ENCODE peak calls at places on chromosomes 12 and 14, in seven cellular contexts. One of them, this sample, is unnamed.

GRCh38 chr14:90558983-90559590 is 162.3 kb downstream of the CALM1 start:
- DNase-seq in DMS153: no peak
- DNase-seq in memory B cell: no peak
- DNase-seq in astrocyte of the hippocampus: no peak
- DNase-seq in activated T-cell treated with anti-CD3 and anti-CD28 coated beads, Interleukin-2, amount 50 U/mL, for 48 hours: no peak
- DNase-seq in stimulated activated CD4-positive, alpha-beta T cell treated with anti-CD3 and anti-CD28 coated beads, Interleukin-2, amount 100 ng/mL, for 48 hours: no peak
- DNase-seq in NCI-H1092: no peak
- DNase-seq in this sample: no peak

GRCh38 chr14:95445676-95446075 is 70.8 kb downstream of the SYNE3 start:
- DNase-seq in DMS153: peak
- DNase-seq in memory B cell: no peak
- DNase-seq in astrocyte of the hippocampus: no peak
- DNase-seq in activated T-cell treated with anti-CD3 and anti-CD28 coated beads, Interleukin-2, amount 50 U/mL, for 48 hours: no peak
- DNase-seq in stimulated activated CD4-positive, alpha-beta T cell treated with anti-CD3 and anti-CD28 coated beads, Interleukin-2, amount 100 ng/mL, for 48 hours: no peak
- DNase-seq in NCI-H1092: peak
- DNase-seq in this sample: no peak

GRCh38 chr12:24561882-24562760 is 386.8 kb downstream of the BCAT1 start:
- DNase-seq in DMS153: peak
- DNase-seq in memory B cell: peak
- DNase-seq in astrocyte of the hippocampus: peak
- DNase-seq in activated T-cell treated with anti-CD3 and anti-CD28 coated beads, Interleukin-2, amount 50 U/mL, for 48 hours: peak
- DNase-seq in stimulated activated CD4-positive, alpha-beta T cell treated with anti-CD3 and anti-CD28 coated beads, Interleukin-2, amount 100 ng/mL, for 48 hours: no peak
- DNase-seq in NCI-H1092: no peak
- DNase-seq in this sample: peak

GRCh38 chr14:74038015-74038859 is 19.1 kb downstream of the BBOF1 start:
- DNase-seq in DMS153: peak
- DNase-seq in memory B cell: peak
- DNase-seq in astrocyte of the hippocampus: peak
- DNase-seq in activated T-cell treated with anti-CD3 and anti-CD28 coated beads, Interleukin-2, amount 50 U/mL, for 48 hours: no peak
- DNase-seq in stimulated activated CD4-positive, alpha-beta T cell treated with anti-CD3 and anti-CD28 coated beads, Interleukin-2, amount 100 ng/mL, for 48 hours: no peak
- DNase-seq in NCI-H1092: peak
- DNase-seq in this sample: peak

GRCh38 chr14:89977668-89978067 is 21.9 kb downstream of the TDP1 start:
- DNase-seq in DMS153: no peak
- DNase-seq in memory B cell: no peak
- DNase-seq in astrocyte of the hippocampus: peak
- DNase-seq in activated T-cell treated with anti-CD3 and anti-CD28 coated beads, Interleukin-2, amount 50 U/mL, for 48 hours: no peak
- DNase-seq in stimulated activated CD4-positive, alpha-beta T cell treated with anti-CD3 and anti-CD28 coated beads, Interleukin-2, amount 100 ng/mL, for 48 hours: no peak
- DNase-seq in NCI-H1092: no peak
- DNase-seq in this sample: no peak

GRCh38 chr12:13234045-13234641 is 37.6 kb downstream of the EMP1 start:
- DNase-seq in DMS153: peak
- DNase-seq in memory B cell: peak
- DNase-seq in astrocyte of the hippocampus: peak
- DNase-seq in activated T-cell treated with anti-CD3 and anti-CD28 coated beads, Interleukin-2, amount 50 U/mL, for 48 hours: peak
- DNase-seq in stimulated activated CD4-positive, alpha-beta T cell treated with anti-CD3 and anti-CD28 coated beads, Interleukin-2, amount 100 ng/mL, for 48 hours: peak
- DNase-seq in NCI-H1092: no peak
- DNase-seq in this sample: peak

GRCh38 chr12:52082988-52083637 is 3.6 kb downstream of the SMIM41 start:
- DNase-seq in DMS153: peak
- DNase-seq in memory B cell: peak
- DNase-seq in astrocyte of the hippocampus: peak
- DNase-seq in activated T-cell treated with anti-CD3 and anti-CD28 coated beads, Interleukin-2, amount 50 U/mL, for 48 hours: peak
- DNase-seq in stimulated activated CD4-positive, alpha-beta T cell treated with anti-CD3 and anti-CD28 coated beads, Interleukin-2, amount 100 ng/mL, for 48 hours: peak
- DNase-seq in NCI-H1092: peak
- DNase-seq in this sample: peak

GRCh38 chr14:76672123-76672522 is 89.1 kb upstream of the VASH1 start:
- DNase-seq in DMS153: no peak
- DNase-seq in memory B cell: no peak
- DNase-seq in astrocyte of the hippocampus: no peak
- DNase-seq in activated T-cell treated with anti-CD3 and anti-CD28 coated beads, Interleukin-2, amount 50 U/mL, for 48 hours: no peak
- DNase-seq in stimulated activated CD4-positive, alpha-beta T cell treated with anti-CD3 and anti-CD28 coated beads, Interleukin-2, amount 100 ng/mL, for 48 hours: no peak
- DNase-seq in NCI-H1092: no peak
- DNase-seq in this sample: no peak

GRCh38 chr12:120100630-120101029 is 15.9 kb downstream of the RAB35 start:
- DNase-seq in DMS153: no peak
- DNase-seq in memory B cell: no peak
- DNase-seq in astrocyte of the hippocampus: peak
- DNase-seq in activated T-cell treated with anti-CD3 and anti-CD28 coated beads, Interleukin-2, amount 50 U/mL, for 48 hours: no peak
- DNase-seq in stimulated activated CD4-positive, alpha-beta T cell treated with anti-CD3 and anti-CD28 coated beads, Interleukin-2, amount 100 ng/mL, for 48 hours: no peak
- DNase-seq in NCI-H1092: peak
- DNase-seq in this sample: no peak

GRCh38 chr14:83441801-83442200 is 1908.1 kb upstream of the SEL1L start:
- DNase-seq in DMS153: no peak
- DNase-seq in memory B cell: no peak
- DNase-seq in astrocyte of the hippocampus: no peak
- DNase-seq in activated T-cell treated with anti-CD3 and anti-CD28 coated beads, Interleukin-2, amount 50 U/mL, for 48 hours: no peak
- DNase-seq in stimulated activated CD4-positive, alpha-beta T cell treated with anti-CD3 and anti-CD28 coated beads, Interleukin-2, amount 100 ng/mL, for 48 hours: no peak
- DNase-seq in NCI-H1092: no peak
- DNase-seq in this sample: no peak

GRCh38 chr14:92511472-92512247 is 1.9 kb upstream of the RIN3 start:
- DNase-seq in DMS153: peak
- DNase-seq in memory B cell: no peak
- DNase-seq in astrocyte of the hippocampus: peak
- DNase-seq in activated T-cell treated with anti-CD3 and anti-CD28 coated beads, Interleukin-2, amount 50 U/mL, for 48 hours: no peak
- DNase-seq in stimulated activated CD4-positive, alpha-beta T cell treated with anti-CD3 and anti-CD28 coated beads, Interleukin-2, amount 100 ng/mL, for 48 hours: no peak
- DNase-seq in NCI-H1092: no peak
- DNase-seq in this sample: peak

GRCh38 chr12:27462151-27462694 is 15.7 kb downstream of the SMCO2 start:
- DNase-seq in DMS153: no peak
- DNase-seq in memory B cell: no peak
- DNase-seq in astrocyte of the hippocampus: peak
- DNase-seq in activated T-cell treated with anti-CD3 and anti-CD28 coated beads, Interleukin-2, amount 50 U/mL, for 48 hours: no peak
- DNase-seq in stimulated activated CD4-positive, alpha-beta T cell treated with anti-CD3 and anti-CD28 coated beads, Interleukin-2, amount 100 ng/mL, for 48 hours: no peak
- DNase-seq in NCI-H1092: no peak
- DNase-seq in this sample: peak

GRCh38 chr12:53258541-53259539 is 9.3 kb upstream of the ESPL1 start:
- DNase-seq in DMS153: no peak
- DNase-seq in memory B cell: no peak
- DNase-seq in astrocyte of the hippocampus: no peak
- DNase-seq in activated T-cell treated with anti-CD3 and anti-CD28 coated beads, Interleukin-2, amount 50 U/mL, for 48 hours: no peak
- DNase-seq in stimulated activated CD4-positive, alpha-beta T cell treated with anti-CD3 and anti-CD28 coated beads, Interleukin-2, amount 100 ng/mL, for 48 hours: no peak
- DNase-seq in NCI-H1092: no peak
- DNase-seq in this sample: no peak

GRCh38 chr14:57769863-57770523 is 95.9 kb downstream of the SLC35F4 start:
- DNase-seq in DMS153: no peak
- DNase-seq in memory B cell: no peak
- DNase-seq in astrocyte of the hippocampus: no peak
- DNase-seq in activated T-cell treated with anti-CD3 and anti-CD28 coated beads, Interleukin-2, amount 50 U/mL, for 48 hours: no peak
- DNase-seq in stimulated activated CD4-positive, alpha-beta T cell treated with anti-CD3 and anti-CD28 coated beads, Interleukin-2, amount 100 ng/mL, for 48 hours: no peak
- DNase-seq in NCI-H1092: no peak
- DNase-seq in this sample: no peak

GRCh38 chr12:49336645-49337584 is at the start of gene C1QL4:
- DNase-seq in DMS153: peak
- DNase-seq in memory B cell: peak
- DNase-seq in astrocyte of the hippocampus: peak
- DNase-seq in activated T-cell treated with anti-CD3 and anti-CD28 coated beads, Interleukin-2, amount 50 U/mL, for 48 hours: peak
- DNase-seq in stimulated activated CD4-positive, alpha-beta T cell treated with anti-CD3 and anti-CD28 coated beads, Interleukin-2, amount 100 ng/mL, for 48 hours: peak
- DNase-seq in NCI-H1092: peak
- DNase-seq in this sample: peak

GRCh38 chr12:104930388-104931326 is 27.4 kb downstream of the SLC41A2 start:
- DNase-seq in DMS153: no peak
- DNase-seq in memory B cell: no peak
- DNase-seq in astrocyte of the hippocampus: peak
- DNase-seq in activated T-cell treated with anti-CD3 and anti-CD28 coated beads, Interleukin-2, amount 50 U/mL, for 48 hours: peak
- DNase-seq in stimulated activated CD4-positive, alpha-beta T cell treated with anti-CD3 and anti-CD28 coated beads, Interleukin-2, amount 100 ng/mL, for 48 hours: peak
- DNase-seq in NCI-H1092: no peak
- DNase-seq in this sample: no peak

GRCh38 chr12:48815281-48816110 is 2.8 kb upstream of the CACNB3 start:
- DNase-seq in DMS153: peak
- DNase-seq in memory B cell: no peak
- DNase-seq in astrocyte of the hippocampus: peak
- DNase-seq in activated T-cell treated with anti-CD3 and anti-CD28 coated beads, Interleukin-2, amount 50 U/mL, for 48 hours: peak
- DNase-seq in stimulated activated CD4-positive, alpha-beta T cell treated with anti-CD3 and anti-CD28 coated beads, Interleukin-2, amount 100 ng/mL, for 48 hours: peak
- DNase-seq in NCI-H1092: peak
- DNase-seq in this sample: no peak

GRCh38 chr14:20197459-20197858 is 6.8 kb downstream of the OR11G2 start:
- DNase-seq in DMS153: no peak
- DNase-seq in memory B cell: no peak
- DNase-seq in astrocyte of the hippocampus: no peak
- DNase-seq in activated T-cell treated with anti-CD3 and anti-CD28 coated beads, Interleukin-2, amount 50 U/mL, for 48 hours: no peak
- DNase-seq in stimulated activated CD4-positive, alpha-beta T cell treated with anti-CD3 and anti-CD28 coated beads, Interleukin-2, amount 100 ng/mL, for 48 hours: no peak
- DNase-seq in NCI-H1092: no peak
- DNase-seq in this sample: no peak

GRCh38 chr12:127729381-127729780 is 537.6 kb upstream of the TMEM132C start:
- DNase-seq in DMS153: no peak
- DNase-seq in memory B cell: no peak
- DNase-seq in astrocyte of the hippocampus: peak
- DNase-seq in activated T-cell treated with anti-CD3 and anti-CD28 coated beads, Interleukin-2, amount 50 U/mL, for 48 hours: no peak
- DNase-seq in stimulated activated CD4-positive, alpha-beta T cell treated with anti-CD3 and anti-CD28 coated beads, Interleukin-2, amount 100 ng/mL, for 48 hours: no peak
- DNase-seq in NCI-H1092: no peak
- DNase-seq in this sample: no peak

GRCh38 chr14:67477926-67478915 is 10.3 kb downstream of the TMEM229B start:
- DNase-seq in DMS153: peak
- DNase-seq in memory B cell: no peak
- DNase-seq in astrocyte of the hippocampus: peak
- DNase-seq in activated T-cell treated with anti-CD3 and anti-CD28 coated beads, Interleukin-2, amount 50 U/mL, for 48 hours: no peak
- DNase-seq in stimulated activated CD4-positive, alpha-beta T cell treated with anti-CD3 and anti-CD28 coated beads, Interleukin-2, amount 100 ng/mL, for 48 hours: no peak
- DNase-seq in NCI-H1092: peak
- DNase-seq in this sample: no peak

GRCh38 chr12:1080520-1081223 is 89.6 kb downstream of the ERC1 start:
- DNase-seq in DMS153: no peak
- DNase-seq in memory B cell: no peak
- DNase-seq in astrocyte of the hippocampus: no peak
- DNase-seq in activated T-cell treated with anti-CD3 and anti-CD28 coated beads, Interleukin-2, amount 50 U/mL, for 48 hours: no peak
- DNase-seq in stimulated activated CD4-positive, alpha-beta T cell treated with anti-CD3 and anti-CD28 coated beads, Interleukin-2, amount 100 ng/mL, for 48 hours: no peak
- DNase-seq in NCI-H1092: no peak
- DNase-seq in this sample: no peak

GRCh38 chr12:47715877-47716548 is 9.3 kb downstream of the ENDOU start:
- DNase-seq in DMS153: no peak
- DNase-seq in memory B cell: no peak
- DNase-seq in astrocyte of the hippocampus: no peak
- DNase-seq in activated T-cell treated with anti-CD3 and anti-CD28 coated beads, Interleukin-2, amount 50 U/mL, for 48 hours: peak
- DNase-seq in stimulated activated CD4-positive, alpha-beta T cell treated with anti-CD3 and anti-CD28 coated beads, Interleukin-2, amount 100 ng/mL, for 48 hours: no peak
- DNase-seq in NCI-H1092: no peak
- DNase-seq in this sample: no peak

GRCh38 chr14:56124296-56124695 is 6.1 kb downstream of the PELI2 start:
- DNase-seq in DMS153: no peak
- DNase-seq in memory B cell: no peak
- DNase-seq in astrocyte of the hippocampus: no peak
- DNase-seq in activated T-cell treated with anti-CD3 and anti-CD28 coated beads, Interleukin-2, amount 50 U/mL, for 48 hours: no peak
- DNase-seq in stimulated activated CD4-positive, alpha-beta T cell treated with anti-CD3 and anti-CD28 coated beads, Interleukin-2, amount 100 ng/mL, for 48 hours: no peak
- DNase-seq in NCI-H1092: no peak
- DNase-seq in this sample: no peak

GRCh38 chr12:119788783-119789182 is 88.3 kb downstream of the CIT start:
- DNase-seq in DMS153: no peak
- DNase-seq in memory B cell: no peak
- DNase-seq in astrocyte of the hippocampus: no peak
- DNase-seq in activated T-cell treated with anti-CD3 and anti-CD28 coated beads, Interleukin-2, amount 50 U/mL, for 48 hours: no peak
- DNase-seq in stimulated activated CD4-positive, alpha-beta T cell treated with anti-CD3 and anti-CD28 coated beads, Interleukin-2, amount 100 ng/mL, for 48 hours: no peak
- DNase-seq in NCI-H1092: no peak
- DNase-seq in this sample: no peak

GRCh38 chr12:21780786-21781185 is 6.3 kb upstream of the KCNJ8 start:
- DNase-seq in DMS153: no peak
- DNase-seq in memory B cell: no peak
- DNase-seq in astrocyte of the hippocampus: no peak
- DNase-seq in activated T-cell treated with anti-CD3 and anti-CD28 coated beads, Interleukin-2, amount 50 U/mL, for 48 hours: no peak
- DNase-seq in stimulated activated CD4-positive, alpha-beta T cell treated with anti-CD3 and anti-CD28 coated beads, Interleukin-2, amount 100 ng/mL, for 48 hours: no peak
- DNase-seq in NCI-H1092: no peak
- DNase-seq in this sample: no peak

GRCh38 chr12:45483571-45483970 is 245.9 kb upstream of the ARID2 start:
- DNase-seq in DMS153: no peak
- DNase-seq in memory B cell: no peak
- DNase-seq in astrocyte of the hippocampus: peak
- DNase-seq in activated T-cell treated with anti-CD3 and anti-CD28 coated beads, Interleukin-2, amount 50 U/mL, for 48 hours: no peak
- DNase-seq in stimulated activated CD4-positive, alpha-beta T cell treated with anti-CD3 and anti-CD28 coated beads, Interleukin-2, amount 100 ng/mL, for 48 hours: no peak
- DNase-seq in NCI-H1092: no peak
- DNase-seq in this sample: no peak

GRCh38 chr12:64510687-64511086 is 58.8 kb downstream of the TBK1 start:
- DNase-seq in DMS153: no peak
- DNase-seq in memory B cell: no peak
- DNase-seq in astrocyte of the hippocampus: no peak
- DNase-seq in activated T-cell treated with anti-CD3 and anti-CD28 coated beads, Interleukin-2, amount 50 U/mL, for 48 hours: no peak
- DNase-seq in stimulated activated CD4-positive, alpha-beta T cell treated with anti-CD3 and anti-CD28 coated beads, Interleukin-2, amount 100 ng/mL, for 48 hours: no peak
- DNase-seq in NCI-H1092: no peak
- DNase-seq in this sample: no peak

GRCh38 chr14:88983755-88984154 is 159.3 kb downstream of the TTC8 start:
- DNase-seq in DMS153: no peak
- DNase-seq in memory B cell: no peak
- DNase-seq in astrocyte of the hippocampus: peak
- DNase-seq in activated T-cell treated with anti-CD3 and anti-CD28 coated beads, Interleukin-2, amount 50 U/mL, for 48 hours: no peak
- DNase-seq in stimulated activated CD4-positive, alpha-beta T cell treated with anti-CD3 and anti-CD28 coated beads, Interleukin-2, amount 100 ng/mL, for 48 hours: no peak
- DNase-seq in NCI-H1092: no peak
- DNase-seq in this sample: peak